ENCODE peak calls at places on chromosomes 6 and 20, in seven cellular contexts. Q, T, C, B, E, H and D are unnamed samples.

GRCh38 chr20:17227199-17227535 is 327 bp downstream of the PCSK2 start:
- DNase-seq in Q (no peak), T (no peak), C (no peak), B (no peak), E (no peak), H (no peak), D (no peak)

GRCh38 chr6:151054304-151054703 is 185.5 kb upstream of the AKAP12 start:
- DNase-seq in Q (no peak), T (no peak), C (no peak), B (no peak), E (no peak), H (no peak), D (no peak)

GRCh38 chr6:17226766-17227338 is 54.3 kb upstream of the RBM24 start:
- DNase-seq in Q (no peak), T (no peak), C (no peak), B (no peak), E (no peak), H (no peak), D (no peak)

GRCh38 chr6:11632231-11632630 is 94.7 kb downstream of the TMEM170B start:
- DNase-seq in Q (peak), T (no peak), C (peak), B (no peak), E (peak), H (peak), D (no peak)

GRCh38 chr20:54078296-54078695 is 7.9 kb upstream of the BCAS1 start:
- DNase-seq in Q (no peak), T (no peak), C (no peak), B (no peak), E (no peak), H (no peak), D (no peak)

GRCh38 chr20:10955166-10955565 is 281.4 kb upstream of the JAG1 start:
- DNase-seq in Q (no peak), T (no peak), C (no peak), B (no peak), E (no peak), H (no peak), D (no peak)

GRCh38 chr6:3789018-3789895 is 37.7 kb upstream of the PXDC1 start:
- DNase-seq in Q (peak), T (no peak), C (peak), B (no peak), E (peak), H (no peak), D (no peak)

GRCh38 chr6:2823104-2823850 is 18.4 kb downstream of the SERPINB1 start:
- DNase-seq in Q (no peak), T (no peak), C (peak), B (no peak), E (no peak), H (no peak), D (no peak)

GRCh38 chr6:69888842-69889590 is 22.7 kb downstream of the COL19A1 start:
- DNase-seq in Q (no peak), T (no peak), C (no peak), B (no peak), E (no peak), H (no peak), D (no peak)

DNA sequence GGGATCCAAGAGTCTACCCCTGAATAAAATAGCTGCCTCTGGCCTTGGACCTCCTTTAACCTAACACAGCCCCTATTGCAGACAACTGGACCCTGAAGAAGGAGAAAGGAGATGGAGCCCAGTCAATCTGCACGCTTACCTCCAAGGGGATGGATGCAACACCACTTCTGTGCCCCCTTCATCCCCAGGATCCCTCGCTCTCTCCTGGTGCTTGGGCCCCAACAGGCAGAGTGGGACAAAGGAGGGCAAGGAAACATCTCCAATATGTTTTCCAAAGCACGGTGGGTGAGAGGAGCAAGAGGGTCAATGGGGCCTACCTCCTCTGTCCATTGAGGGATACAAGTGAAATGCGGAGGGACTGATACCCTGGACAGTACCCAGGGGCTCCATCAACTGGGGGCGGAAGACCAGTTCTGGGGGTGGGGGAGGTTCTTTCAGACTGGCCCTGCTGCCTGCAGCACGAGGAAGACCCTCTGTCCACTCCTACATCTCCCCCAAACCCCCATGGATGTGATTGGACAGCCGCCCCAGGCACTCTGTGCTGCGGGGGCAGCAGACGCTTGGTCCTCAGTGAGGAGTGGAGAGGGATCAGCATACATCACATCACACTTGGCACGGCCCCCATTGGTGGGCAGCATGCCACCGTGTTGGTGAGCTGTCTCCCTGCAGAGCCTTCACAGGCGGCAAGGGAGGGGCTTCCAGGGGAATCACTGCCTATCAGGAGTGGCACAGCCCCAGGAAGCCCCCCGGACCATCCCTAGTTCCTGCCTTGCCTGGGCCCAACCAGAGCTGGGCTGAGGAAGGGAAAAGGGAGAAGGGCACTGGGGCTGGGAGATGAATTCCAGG is 70.6 kb downstream of the MRPL14 start:
- DNase-seq in Q (no peak), T (no peak), C (no peak), B (no peak), E (no peak), H (no peak), D (no peak)
- H3K27ac ChIP-seq in Q (peak), T (no peak), C (peak), B (no peak), E (peak), H (no peak), D (no peak)

DNA sequence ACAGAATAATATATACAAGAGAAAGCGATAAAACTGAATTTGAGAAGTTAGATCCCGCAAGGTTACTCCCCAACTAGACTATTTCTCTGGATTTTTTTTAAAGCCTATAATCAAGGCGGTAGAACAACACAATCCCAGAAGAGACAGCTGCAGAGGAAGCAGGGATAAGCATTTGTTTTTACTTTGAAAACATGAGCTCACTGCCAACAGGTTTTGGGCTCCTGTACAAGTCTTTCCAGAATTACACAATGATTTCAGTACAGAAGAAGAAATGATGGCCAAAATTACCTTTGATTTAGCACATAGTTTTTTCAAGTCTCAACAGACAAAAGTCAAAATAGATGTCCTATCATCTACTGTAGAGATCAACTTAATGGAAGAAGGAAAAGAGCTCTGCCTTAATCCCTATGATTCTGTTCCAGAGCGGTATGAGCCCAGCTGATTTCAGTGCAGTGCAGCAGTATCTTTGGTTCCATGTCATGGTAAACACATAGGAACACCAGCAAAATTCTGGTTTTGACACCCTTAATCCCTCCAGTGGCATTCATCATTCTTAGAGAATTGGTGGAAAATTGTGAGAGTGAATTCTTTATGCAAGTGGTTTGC is 304.3 kb downstream of the HDGFL1 start:
- DNase-seq in Q (no peak), T (no peak), C (no peak), B (no peak), E (no peak), H (no peak), D (no peak)
- H3K27ac ChIP-seq in Q (peak), T (no peak), C (no peak), B (no peak), E (no peak), H (no peak), D (no peak)

GRCh38 chr6:108941281-108941680 is 93.1 kb downstream of the ARMC2 start:
- DNase-seq in Q (no peak), T (no peak), C (no peak), B (no peak), E (no peak), H (no peak), D (no peak)

GRCh38 chr6:108942556-108943492 is 94.6 kb downstream of the ARMC2 start:
- DNase-seq in Q (no peak), T (peak), C (no peak), B (no peak), E (no peak), H (no peak), D (no peak)

GRCh38 chr6:108944058-108944457 is 95.8 kb downstream of the ARMC2 start:
- DNase-seq in Q (no peak), T (no peak), C (no peak), B (no peak), E (no peak), H (no peak), D (no peak)

GRCh38 chr6:108941867-108942266 is 93.6 kb downstream of the ARMC2 start:
- DNase-seq in Q (no peak), T (no peak), C (no peak), B (no peak), E (no peak), H (no peak), D (no peak)

DNA sequence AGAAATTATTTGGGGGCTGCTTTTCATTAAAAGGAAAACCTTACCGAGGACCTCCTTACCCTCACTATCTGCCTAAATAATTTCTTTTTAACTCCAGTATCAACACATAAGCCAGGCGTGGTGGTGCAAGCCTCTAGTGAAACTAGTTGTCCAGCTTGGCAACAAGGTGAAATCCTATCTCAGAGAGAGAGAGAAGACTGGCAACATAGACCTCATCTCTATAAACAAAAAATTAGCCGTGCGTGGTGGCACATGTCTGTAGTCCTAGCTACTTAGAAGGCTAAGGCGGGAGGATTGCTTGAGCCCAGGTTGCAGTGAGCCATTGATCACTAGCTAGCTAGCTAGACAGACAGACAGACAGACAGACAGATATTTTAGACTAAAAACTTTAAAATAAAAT is 92.5 kb downstream of the ARMC2 start:
- DNase-seq in Q (no peak), T (no peak), C (no peak), B (no peak), E (no peak), H (no peak), D (no peak)
- H3K27ac ChIP-seq in Q (no peak), T (no peak), C (no peak), B (no peak), E (no peak), H (no peak), D (no peak)

DNA sequence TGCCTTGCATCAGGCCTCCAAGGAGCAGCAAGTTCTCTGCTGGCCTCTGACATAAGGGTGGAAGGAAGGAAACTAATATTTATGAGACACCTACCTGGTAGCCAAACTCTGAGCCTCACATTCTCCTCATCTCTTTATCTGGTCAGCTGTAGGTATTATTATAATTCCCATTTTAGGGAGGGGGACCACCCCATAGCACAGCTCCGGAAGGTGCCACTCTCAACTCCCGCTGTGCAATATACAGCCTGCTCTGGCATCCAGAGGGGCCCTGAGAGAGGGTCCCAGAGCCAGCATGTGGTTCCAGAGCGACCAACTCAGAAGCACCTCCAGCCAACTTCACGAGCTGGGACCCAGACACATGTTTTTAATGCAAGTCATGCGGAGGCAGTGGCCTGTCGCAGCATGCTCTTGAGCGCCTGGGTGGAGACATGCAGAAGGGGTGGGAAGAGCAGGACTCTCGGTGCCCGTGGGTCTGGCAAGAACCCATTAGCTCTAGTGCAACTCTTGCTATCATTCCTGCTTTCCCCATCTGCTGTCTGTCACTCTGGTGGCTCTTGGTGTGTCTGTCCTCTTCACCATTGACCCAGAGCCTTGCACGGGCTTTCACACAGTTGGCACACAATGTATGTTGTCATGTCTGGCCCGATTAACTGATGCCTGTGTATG is 15.0 kb upstream of the MYMX start:
- DNase-seq in Q (peak), T (no peak), C (no peak), B (no peak), E (no peak), H (no peak), D (no peak)
- H3K27ac ChIP-seq in Q (peak), T (no peak), C (no peak), B (no peak), E (no peak), H (no peak), D (no peak)

GRCh38 chr20:38173237-38174156 is 8.4 kb upstream of the TGM2 start:
- DNase-seq in Q (peak), T (no peak), C (peak), B (no peak), E (peak), H (no peak), D (no peak)

GRCh38 chr20:38171301-38172010 is 6.4 kb upstream of the TGM2 start:
- DNase-seq in Q (no peak), T (no peak), C (no peak), B (peak), E (no peak), H (no peak), D (no peak)

GRCh38 chr20:38170219-38170902 is 5.3 kb upstream of the TGM2 start:
- DNase-seq in Q (no peak), T (no peak), C (no peak), B (no peak), E (no peak), H (no peak), D (no peak)

GRCh38 chr20:38170914-38171300 is 5.8 kb upstream of the TGM2 start:
- DNase-seq in Q (no peak), T (no peak), C (no peak), B (no peak), E (no peak), H (no peak), D (no peak)

DNA sequence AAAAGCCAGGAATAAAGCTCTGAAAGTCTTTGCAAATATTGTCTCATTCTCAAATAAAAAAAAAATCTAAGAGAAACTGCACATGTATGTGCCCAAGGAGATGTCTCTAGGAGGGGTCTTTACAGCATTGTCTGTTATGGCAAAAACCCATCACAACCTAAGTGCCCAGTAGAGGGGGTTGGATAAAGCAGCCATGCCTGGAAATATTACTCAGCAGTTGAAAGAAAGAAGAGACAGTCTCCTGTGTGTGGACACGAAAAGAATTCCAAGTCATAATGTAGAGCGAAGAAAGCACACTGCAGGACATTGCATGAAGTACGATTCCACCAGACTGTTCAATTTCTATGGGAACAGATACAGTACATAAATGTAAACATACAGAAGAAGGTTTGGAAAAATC is 7.3 kb upstream of the TGM2 start:
- DNase-seq in Q (no peak), T (no peak), C (peak), B (no peak), E (peak), H (no peak), D (no peak)
- H3K27ac ChIP-seq in Q (no peak), T (no peak), C (peak), B (no peak), E (peak), H (no peak), D (no peak)

DNA sequence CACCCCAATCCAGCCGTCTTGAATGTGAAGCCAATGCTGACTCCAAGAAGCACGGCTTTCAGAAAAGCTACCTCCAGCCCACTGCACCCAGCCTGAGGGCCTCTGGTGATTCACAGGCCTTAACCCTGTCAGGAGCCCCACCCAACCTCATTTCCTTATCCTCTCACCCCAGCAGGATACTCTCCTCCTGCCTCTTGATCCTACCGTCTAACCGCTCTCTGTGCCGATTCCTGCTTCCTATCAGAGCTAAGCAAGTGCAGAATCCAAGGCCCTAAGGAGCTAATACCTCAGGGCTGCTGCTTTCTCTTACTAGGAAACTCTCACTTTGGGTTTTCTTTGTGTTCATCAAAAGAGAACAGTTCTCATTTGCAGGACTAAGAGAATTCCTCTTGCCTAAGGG is 47.2 kb downstream of the TRERF1 start:
- DNase-seq in Q (peak), T (no peak), C (peak), B (no peak), E (peak), H (peak), D (no peak)
- H3K27ac ChIP-seq in Q (peak), T (peak), C (peak), B (no peak), E (peak), H (peak), D (no peak)

DNA sequence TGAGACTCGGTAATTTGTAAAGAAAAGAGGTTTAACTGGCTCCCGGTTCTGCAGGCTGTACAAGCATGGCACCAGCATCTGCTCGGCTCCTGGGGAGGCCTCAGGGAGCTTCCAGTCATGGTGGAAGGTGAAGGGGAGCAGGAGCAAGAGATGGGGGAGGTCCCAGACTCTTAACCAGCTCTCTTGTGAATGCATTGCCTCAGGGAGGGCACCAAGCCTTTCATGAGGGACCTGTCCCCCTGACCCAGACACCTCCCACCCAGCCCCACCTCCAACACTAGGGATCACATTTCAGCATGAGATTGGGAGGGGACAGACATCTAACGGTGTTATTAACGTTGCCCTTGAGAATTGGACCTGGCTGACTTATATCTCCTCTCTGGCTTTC is 68.6 kb downstream of the PTPN1 start:
- DNase-seq in Q (no peak), T (no peak), C (no peak), B (no peak), E (no peak), H (no peak), D (no peak)
- H3K27ac ChIP-seq in Q (peak), T (no peak), C (no peak), B (no peak), E (no peak), H (no peak), D (no peak)